ENCODE peak calls at places on chromosomes 16 and 17, in five cellular contexts. One of them, this sample, is unnamed.

GRCh38 chr16:14500791-14501190 is 129.3 kb downstream of the PARN start:
- DNase-seq in progenitor cell of endocrine pancreas: no peak
- DNase-seq in AG08395: no peak
- DNase-seq in neural crest cell: no peak
- DNase-seq in stimulated activated CD4-positive, alpha-beta T cell treated with anti-CD3 and anti-CD28 coated beads, Interleukin-1b, Interleukin-23, amount 100 ng/mL, for 1 hour: no peak
- DNase-seq in this sample: no peak

GRCh38 chr17:32958418-32958817 is 30.5 kb downstream of the TMEM98 start:
- DNase-seq in progenitor cell of endocrine pancreas: no peak
- DNase-seq in AG08395: peak
- DNase-seq in stimulated activated CD4-positive, alpha-beta T cell treated with anti-CD3 and anti-CD28 coated beads, Interleukin-1b, Interleukin-23, amount 100 ng/mL, for 1 hour: no peak
- DNase-seq in neural crest cell: no peak
- DNase-seq in this sample: no peak

GRCh38 chr16:11737678-11738077 is 5.0 kb downstream of the TXNDC11 start:
- DNase-seq in stimulated activated CD4-positive, alpha-beta T cell treated with anti-CD3 and anti-CD28 coated beads, Interleukin-1b, Interleukin-23, amount 100 ng/mL, for 1 hour: no peak
- DNase-seq in AG08395: no peak
- DNase-seq in progenitor cell of endocrine pancreas: no peak
- DNase-seq in neural crest cell: no peak
- DNase-seq in this sample: no peak

GRCh38 chr16:81703177-81704155 is 75.6 kb upstream of the PLCG2 start:
- DNase-seq in AG08395: peak
- DNase-seq in stimulated activated CD4-positive, alpha-beta T cell treated with anti-CD3 and anti-CD28 coated beads, Interleukin-1b, Interleukin-23, amount 100 ng/mL, for 1 hour: no peak
- DNase-seq in progenitor cell of endocrine pancreas: no peak
- DNase-seq in neural crest cell: no peak
- DNase-seq in this sample: no peak

GRCh38 chr17:10976401-10976800 is 138.5 kb upstream of the PIRT start:
- DNase-seq in stimulated activated CD4-positive, alpha-beta T cell treated with anti-CD3 and anti-CD28 coated beads, Interleukin-1b, Interleukin-23, amount 100 ng/mL, for 1 hour: no peak
- DNase-seq in neural crest cell: no peak
- DNase-seq in progenitor cell of endocrine pancreas: no peak
- DNase-seq in AG08395: no peak
- DNase-seq in this sample: no peak

GRCh38 chr17:3919123-3919624 is 2.9 kb upstream of the P2RX1 start:
- DNase-seq in stimulated activated CD4-positive, alpha-beta T cell treated with anti-CD3 and anti-CD28 coated beads, Interleukin-1b, Interleukin-23, amount 100 ng/mL, for 1 hour: no peak
- DNase-seq in neural crest cell: no peak
- DNase-seq in progenitor cell of endocrine pancreas: no peak
- DNase-seq in AG08395: no peak
- DNase-seq in this sample: no peak

GRCh38 chr17:16406742-16407674 is 8.4 kb upstream of the TRPV2 start:
- DNase-seq in stimulated activated CD4-positive, alpha-beta T cell treated with anti-CD3 and anti-CD28 coated beads, Interleukin-1b, Interleukin-23, amount 100 ng/mL, for 1 hour: no peak
- DNase-seq in AG08395: no peak
- DNase-seq in neural crest cell: peak
- DNase-seq in progenitor cell of endocrine pancreas: peak
- DNase-seq in this sample: no peak

GRCh38 chr16:4116328-4117249 is at the start of gene ADCY9:
- DNase-seq in AG08395: peak
- DNase-seq in progenitor cell of endocrine pancreas: peak
- DNase-seq in stimulated activated CD4-positive, alpha-beta T cell treated with anti-CD3 and anti-CD28 coated beads, Interleukin-1b, Interleukin-23, amount 100 ng/mL, for 1 hour: peak
- DNase-seq in neural crest cell: peak
- DNase-seq in this sample: peak

GRCh38 chr16:55562936-55563335 is 3.5 kb upstream of the CAPNS2 start:
- DNase-seq in AG08395: no peak
- DNase-seq in progenitor cell of endocrine pancreas: no peak
- DNase-seq in stimulated activated CD4-positive, alpha-beta T cell treated with anti-CD3 and anti-CD28 coated beads, Interleukin-1b, Interleukin-23, amount 100 ng/mL, for 1 hour: no peak
- DNase-seq in neural crest cell: no peak
- DNase-seq in this sample: no peak

GRCh38 chr16:84790291-84790690 is 29.5 kb upstream of the CRISPLD2 start:
- DNase-seq in AG08395: no peak
- DNase-seq in progenitor cell of endocrine pancreas: no peak
- DNase-seq in stimulated activated CD4-positive, alpha-beta T cell treated with anti-CD3 and anti-CD28 coated beads, Interleukin-1b, Interleukin-23, amount 100 ng/mL, for 1 hour: no peak
- DNase-seq in neural crest cell: no peak
- DNase-seq in this sample: no peak

GRCh38 chr17:49987290-49987585 is 7.8 kb downstream of the DLX3 start:
- DNase-seq in AG08395: no peak
- DNase-seq in progenitor cell of endocrine pancreas: no peak
- DNase-seq in neural crest cell: no peak
- DNase-seq in stimulated activated CD4-positive, alpha-beta T cell treated with anti-CD3 and anti-CD28 coated beads, Interleukin-1b, Interleukin-23, amount 100 ng/mL, for 1 hour: no peak
- DNase-seq in this sample: no peak

GRCh38 chr17:55432358-55433028 is 10.9 kb upstream of the MMD start:
- DNase-seq in progenitor cell of endocrine pancreas: no peak
- DNase-seq in neural crest cell: no peak
- DNase-seq in stimulated activated CD4-positive, alpha-beta T cell treated with anti-CD3 and anti-CD28 coated beads, Interleukin-1b, Interleukin-23, amount 100 ng/mL, for 1 hour: no peak
- DNase-seq in AG08395: no peak
- DNase-seq in this sample: no peak

GRCh38 chr16:77223184-77223583 is 24.0 kb downstream of the SYCE1L start:
- DNase-seq in progenitor cell of endocrine pancreas: no peak
- DNase-seq in stimulated activated CD4-positive, alpha-beta T cell treated with anti-CD3 and anti-CD28 coated beads, Interleukin-1b, Interleukin-23, amount 100 ng/mL, for 1 hour: no peak
- DNase-seq in AG08395: no peak
- DNase-seq in neural crest cell: peak
- DNase-seq in this sample: no peak

GRCh38 chr16:85029413-85029794 is 1.8 kb downstream of the KIAA0513 start:
- DNase-seq in AG08395: peak
- DNase-seq in stimulated activated CD4-positive, alpha-beta T cell treated with anti-CD3 and anti-CD28 coated beads, Interleukin-1b, Interleukin-23, amount 100 ng/mL, for 1 hour: peak
- DNase-seq in progenitor cell of endocrine pancreas: no peak
- DNase-seq in neural crest cell: no peak
- DNase-seq in this sample: peak

GRCh38 chr17:49148171-49148570 is 15.6 kb downstream of the B4GALNT2 start:
- DNase-seq in neural crest cell: no peak
- DNase-seq in progenitor cell of endocrine pancreas: no peak
- DNase-seq in stimulated activated CD4-positive, alpha-beta T cell treated with anti-CD3 and anti-CD28 coated beads, Interleukin-1b, Interleukin-23, amount 100 ng/mL, for 1 hour: no peak
- DNase-seq in AG08395: no peak
- DNase-seq in this sample: no peak

GRCh38 chr17:43702636-43703035 is 40.9 kb upstream of the MEOX1 start:
- DNase-seq in neural crest cell: no peak
- DNase-seq in stimulated activated CD4-positive, alpha-beta T cell treated with anti-CD3 and anti-CD28 coated beads, Interleukin-1b, Interleukin-23, amount 100 ng/mL, for 1 hour: no peak
- DNase-seq in progenitor cell of endocrine pancreas: no peak
- DNase-seq in AG08395: peak
- DNase-seq in this sample: no peak

GRCh38 chr16:87229230-87230192 is 87.7 kb downstream of the C16orf95 start:
- DNase-seq in neural crest cell: no peak
- DNase-seq in AG08395: no peak
- DNase-seq in stimulated activated CD4-positive, alpha-beta T cell treated with anti-CD3 and anti-CD28 coated beads, Interleukin-1b, Interleukin-23, amount 100 ng/mL, for 1 hour: no peak
- DNase-seq in progenitor cell of endocrine pancreas: no peak
- DNase-seq in this sample: no peak

GRCh38 chr17:57329380-57330214 is 73.3 kb downstream of the MSI2 start:
- DNase-seq in AG08395: peak
- DNase-seq in progenitor cell of endocrine pancreas: no peak
- DNase-seq in stimulated activated CD4-positive, alpha-beta T cell treated with anti-CD3 and anti-CD28 coated beads, Interleukin-1b, Interleukin-23, amount 100 ng/mL, for 1 hour: no peak
- DNase-seq in neural crest cell: no peak
- DNase-seq in this sample: no peak

GRCh38 chr17:45579529-45580495 is 89.3 kb upstream of the PLEKHM1 start:
- DNase-seq in AG08395: no peak
- DNase-seq in stimulated activated CD4-positive, alpha-beta T cell treated with anti-CD3 and anti-CD28 coated beads, Interleukin-1b, Interleukin-23, amount 100 ng/mL, for 1 hour: no peak
- DNase-seq in progenitor cell of endocrine pancreas: no peak
- DNase-seq in neural crest cell: no peak
- DNase-seq in this sample: no peak

GRCh38 chr17:75749545-75750389 is 15.2 kb downstream of the GALK1 start:
- DNase-seq in AG08395: peak
- DNase-seq in progenitor cell of endocrine pancreas: peak
- DNase-seq in stimulated activated CD4-positive, alpha-beta T cell treated with anti-CD3 and anti-CD28 coated beads, Interleukin-1b, Interleukin-23, amount 100 ng/mL, for 1 hour: peak
- DNase-seq in neural crest cell: peak
- DNase-seq in this sample: peak

GRCh38 chr16:55116165-55116894 is 185.7 kb downstream of the IRX5 start:
- DNase-seq in stimulated activated CD4-positive, alpha-beta T cell treated with anti-CD3 and anti-CD28 coated beads, Interleukin-1b, Interleukin-23, amount 100 ng/mL, for 1 hour: no peak
- DNase-seq in AG08395: peak
- DNase-seq in progenitor cell of endocrine pancreas: no peak
- DNase-seq in neural crest cell: no peak
- DNase-seq in this sample: no peak

GRCh38 chr16:85046472-85046916 is 18.9 kb downstream of the KIAA0513 start:
- DNase-seq in stimulated activated CD4-positive, alpha-beta T cell treated with anti-CD3 and anti-CD28 coated beads, Interleukin-1b, Interleukin-23, amount 100 ng/mL, for 1 hour: no peak
- DNase-seq in neural crest cell: no peak
- DNase-seq in AG08395: no peak
- DNase-seq in progenitor cell of endocrine pancreas: no peak
- DNase-seq in this sample: no peak

GRCh38 chr17:59811209-59811608 is 81.5 kb downstream of the TUBD1 start:
- DNase-seq in AG08395: no peak
- DNase-seq in neural crest cell: no peak
- DNase-seq in progenitor cell of endocrine pancreas: no peak
- DNase-seq in stimulated activated CD4-positive, alpha-beta T cell treated with anti-CD3 and anti-CD28 coated beads, Interleukin-1b, Interleukin-23, amount 100 ng/mL, for 1 hour: no peak
- DNase-seq in this sample: no peak

GRCh38 chr17:45850468-45850867 is 5.8 kb downstream of the SPPL2C start:
- DNase-seq in AG08395: no peak
- DNase-seq in progenitor cell of endocrine pancreas: no peak
- DNase-seq in stimulated activated CD4-positive, alpha-beta T cell treated with anti-CD3 and anti-CD28 coated beads, Interleukin-1b, Interleukin-23, amount 100 ng/mL, for 1 hour: no peak
- DNase-seq in neural crest cell: no peak
- DNase-seq in this sample: no peak

GRCh38 chr16:29315916-29316517 is 90.5 kb downstream of the NPIPB11 start:
- DNase-seq in AG08395: no peak
- DNase-seq in stimulated activated CD4-positive, alpha-beta T cell treated with anti-CD3 and anti-CD28 coated beads, Interleukin-1b, Interleukin-23, amount 100 ng/mL, for 1 hour: no peak
- DNase-seq in neural crest cell: no peak
- DNase-seq in progenitor cell of endocrine pancreas: no peak
- DNase-seq in this sample: no peak

GRCh38 chr17:61836266-61837174 is 26.8 kb downstream of the BRIP1 start:
- DNase-seq in neural crest cell: no peak
- DNase-seq in AG08395: no peak
- DNase-seq in stimulated activated CD4-positive, alpha-beta T cell treated with anti-CD3 and anti-CD28 coated beads, Interleukin-1b, Interleukin-23, amount 100 ng/mL, for 1 hour: no peak
- DNase-seq in progenitor cell of endocrine pancreas: no peak
- DNase-seq in this sample: no peak

GRCh38 chr16:86343111-86343642 is 167.2 kb upstream of the FOXF1 start:
- DNase-seq in stimulated activated CD4-positive, alpha-beta T cell treated with anti-CD3 and anti-CD28 coated beads, Interleukin-1b, Interleukin-23, amount 100 ng/mL, for 1 hour: no peak
- DNase-seq in neural crest cell: no peak
- DNase-seq in AG08395: peak
- DNase-seq in progenitor cell of endocrine pancreas: no peak
- DNase-seq in this sample: no peak

GRCh38 chr17:10761281-10761680 is 31.5 kb upstream of the TMEM220 start:
- DNase-seq in neural crest cell: no peak
- DNase-seq in stimulated activated CD4-positive, alpha-beta T cell treated with anti-CD3 and anti-CD28 coated beads, Interleukin-1b, Interleukin-23, amount 100 ng/mL, for 1 hour: no peak
- DNase-seq in progenitor cell of endocrine pancreas: no peak
- DNase-seq in AG08395: no peak
- DNase-seq in this sample: no peak

GRCh38 chr16:674968-675883 is at the start of gene RHBDL1:
- DNase-seq in stimulated activated CD4-positive, alpha-beta T cell treated with anti-CD3 and anti-CD28 coated beads, Interleukin-1b, Interleukin-23, amount 100 ng/mL, for 1 hour: no peak
- DNase-seq in neural crest cell: no peak
- DNase-seq in progenitor cell of endocrine pancreas: no peak
- DNase-seq in AG08395: peak
- DNase-seq in this sample: no peak

GRCh38 chr17:40310882-40311391 is 2.0 kb downstream of the RARA start:
- DNase-seq in stimulated activated CD4-positive, alpha-beta T cell treated with anti-CD3 and anti-CD28 coated beads, Interleukin-1b, Interleukin-23, amount 100 ng/mL, for 1 hour: no peak
- DNase-seq in progenitor cell of endocrine pancreas: no peak
- DNase-seq in AG08395: no peak
- DNase-seq in neural crest cell: no peak
- DNase-seq in this sample: no peak

GRCh38 chr16:73951541-73951940 is 345.1 kb upstream of the PSMD7 start:
- DNase-seq in AG08395: peak
- DNase-seq in neural crest cell: no peak
- DNase-seq in progenitor cell of endocrine pancreas: no peak
- DNase-seq in stimulated activated CD4-positive, alpha-beta T cell treated with anti-CD3 and anti-CD28 coated beads, Interleukin-1b, Interleukin-23, amount 100 ng/mL, for 1 hour: no peak
- DNase-seq in this sample: no peak

GRCh38 chr17:11948791-11949190 is 48.5 kb downstream of the ZNF18 start:
- DNase-seq in AG08395: peak
- DNase-seq in progenitor cell of endocrine pancreas: no peak
- DNase-seq in neural crest cell: no peak
- DNase-seq in stimulated activated CD4-positive, alpha-beta T cell treated with anti-CD3 and anti-CD28 coated beads, Interleukin-1b, Interleukin-23, amount 100 ng/mL, for 1 hour: no peak
- DNase-seq in this sample: no peak

This sample was measured in T-helper 1 cell.